ENCODE peak calls at places on chromosomes 3 and 15, in four cellular contexts. J is pancreas, N is psoas muscle, P is heart right ventricle. Y is an unnamed sample. For H3K4me1, the result is how much of the 10 kb centered on the place peaks cover.

GRCh38 chr15:69957175-69957574 is 140.5 kb downstream of the TLE3 start:
- DNase-seq in J (no peak), N (no peak), P (no peak), Y (no peak)

GRCh38 chr3:33440328-33440577 is at the start of gene UBP1:
- DNase-seq in J (peak), N (peak), P (no peak), Y (peak)

GRCh38 chr3:36700537-36701248 is 63.7 kb downstream of the DCLK3 start:
- DNase-seq in J (no peak), N (peak), P (peak), Y (peak)

GRCh38 chr3:104740874-104741273 is 625.8 kb upstream of the ALCAM start:
- DNase-seq in J (no peak), N (no peak), P (no peak), Y (no peak)

GRCh38 chr15:56919708-56920637 is 1.5 kb downstream of the TCF12 start:
- DNase-seq in J (peak), N (peak), P (peak), Y (peak)

GRCh38 chr15:50262533-50262932 is 3.0 kb downstream of the HDC start:
- DNase-seq in J (no peak), N (no peak), P (no peak), Y (no peak)

GRCh38 chr3:10771486-10772225 is 44.4 kb upstream of the SLC6A11 start:
- DNase-seq in J (no peak), N (no peak), P (no peak), Y (no peak)

GRCh38 chr3:45564172-45564571 is 30.4 kb upstream of the LIMD1 start:
- DNase-seq in J (no peak), N (no peak), P (no peak), Y (no peak)

GRCh38 chr3:110813541-110813940 is 258.1 kb upstream of the NECTIN3 start:
- DNase-seq in J (no peak), N (no peak), P (no peak), Y (no peak)

GRCh38 chr15:47885921-47886320 is 168.6 kb downstream of the SEMA6D start:
- DNase-seq in J (no peak), N (no peak), P (no peak), Y (no peak)

GRCh38 chr3:50154840-50155490 is at the start of gene SEMA3F:
- DNase-seq in J (no peak), N (peak), P (peak), Y (peak)

GRCh38 chr3:134378818-134379217 is 4.6 kb upstream of the AMOTL2 start:
- DNase-seq in J (no peak), N (no peak), P (no peak), Y (peak)

GRCh38 chr3:53949541-53949940 is 57.9 kb upstream of the SELENOK start:
- DNase-seq in J (no peak), N (no peak), P (no peak), Y (no peak)

GRCh38 chr3:196639517-196640500 is at the start of gene NRROS:
- DNase-seq in J (no peak), N (peak), P (peak), Y (peak)

GRCh38 chr3:23314981-23315805 is 112.1 kb downstream of the UBE2E2 start:
- DNase-seq in J (no peak), N (no peak), P (no peak), Y (no peak)

GRCh38 chr3:156750191-156750873 is 75.8 kb upstream of the LEKR1 start:
- DNase-seq in J (no peak), N (no peak), P (no peak), Y (no peak)

GRCh38 chr15:59332009-59332408 is 40.7 kb downstream of the MYO1E start:
- DNase-seq in J (no peak), N (no peak), P (no peak), Y (no peak)

GRCh38 chr3:114711321-114711891 is 417.6 kb downstream of the TIGIT start:
- DNase-seq in J (no peak), N (no peak), P (no peak), Y (no peak)

GRCh38 chr15:40280260-40281056 is 2.4 kb downstream of the ANKRD63 start:
- DNase-seq in J (no peak), N (no peak), P (no peak), Y (no peak)

GRCh38 chr3:160796813-160797164 is 40.8 kb downstream of the PPM1L start:
- DNase-seq in J (no peak), N (no peak), P (no peak), Y (no peak)

GRCh38 chr15:56758770-56759449 is 25.6 kb upstream of the ZNF280D start:
- DNase-seq in J (no peak), N (no peak), P (no peak), Y (no peak)

GRCh38 chr3:35664460-35664919 is 25.2 kb downstream of the ARPP21 start:
- DNase-seq in J (peak), N (peak), P (peak), Y (peak)

GRCh38 chr3:197333901-197334639 is 35.7 kb upstream of the DLG1 start:
- DNase-seq in J (no peak), N (no peak), P (no peak), Y (peak)

GRCh38 chr3:7260975-7261374 is 400.1 kb downstream of the GRM7 start:
- DNase-seq in J (no peak), N (no peak), P (no peak), Y (no peak)

GRCh38 chr3:169148448-169149348 is 514.8 kb downstream of the MECOM start:
- DNase-seq in J (no peak), N (no peak), P (peak), Y (no peak)

GRCh38 chr3:127978636-127979035 is 63.6 kb downstream of the KBTBD12 start:
- DNase-seq in J (no peak), N (no peak), P (no peak), Y (no peak)

GRCh38 chr3:40997711-40998519 is 201.4 kb upstream of the CTNNB1 start:
- DNase-seq in J (peak), N (no peak), P (no peak), Y (no peak)

GRCh38 chr3:94249491-94250079 is 186.7 kb downstream of the NSUN3 start:
- DNase-seq in J (peak), N (peak), P (peak), Y (peak)

GRCh38 chr15:98858610-98859023 is 149.0 kb downstream of the PGPEP1L start:
- DNase-seq in J (no peak), N (no peak), P (no peak), Y (no peak)
- H3K27ac ChIP-seq in J (no peak), N (peak), P (peak), Y (peak)

GRCh38 chr3:58200846-58201355 is 9.9 kb downstream of the DNASE1L3 start:
- DNase-seq in J (no peak), N (no peak), P (no peak), Y (no peak)
- H3K4me1 ChIP-seq in J (under half), N (under half), P (under half), Y (under half)

GRCh38 chr3:66398228-66399025 is 102.4 kb downstream of the LRIG1 start:
- DNase-seq in J (no peak), N (no peak), P (no peak), Y (no peak)

GRCh38 chr3:66401157-66401550 is 99.7 kb downstream of the LRIG1 start:
- DNase-seq in J (no peak), N (no peak), P (no peak), Y (no peak)

GRCh38 chr3:66401578-66402382 is 99.0 kb downstream of the LRIG1 start:
- DNase-seq in J (no peak), N (no peak), P (no peak), Y (no peak)

GRCh38 chr3:66399529-66400232 is 101.1 kb downstream of the LRIG1 start:
- DNase-seq in J (no peak), N (no peak), P (no peak), Y (no peak)

GRCh38 chr3:66400381-66401156 is 100.3 kb downstream of the LRIG1 start:
- DNase-seq in J (no peak), N (no peak), P (no peak), Y (no peak)
- H3K27ac ChIP-seq in J (no peak), N (peak), P (no peak), Y (no peak)

GRCh38 chr3:130854208-130854864 is 39.5 kb upstream of the ATP2C1 start:
- DNase-seq in J (no peak), N (no peak), P (no peak), Y (no peak)

GRCh38 chr3:130857336-130858026 is 36.4 kb upstream of the ATP2C1 start:
- DNase-seq in J (no peak), N (no peak), P (no peak), Y (no peak)
- H3K4me1 ChIP-seq in J (under half), N (under half), P (under half), Y (under half)

GRCh38 chr15:98735304-98735703 is 87.0 kb downstream of the IGF1R start:
- DNase-seq in J (no peak), N (no peak), P (no peak), Y (no peak)
- H3K27ac ChIP-seq in J (no peak), N (no peak), P (no peak), Y (no peak)

GRCh38 chr3:151347432-151347831 is 18.1 kb upstream of the P2RY13 start:
- DNase-seq in J (no peak), N (no peak), P (no peak), Y (no peak)
- H3K4me1 ChIP-seq in J (under half), N (under half), P (under half), Y (under half)

DNA sequence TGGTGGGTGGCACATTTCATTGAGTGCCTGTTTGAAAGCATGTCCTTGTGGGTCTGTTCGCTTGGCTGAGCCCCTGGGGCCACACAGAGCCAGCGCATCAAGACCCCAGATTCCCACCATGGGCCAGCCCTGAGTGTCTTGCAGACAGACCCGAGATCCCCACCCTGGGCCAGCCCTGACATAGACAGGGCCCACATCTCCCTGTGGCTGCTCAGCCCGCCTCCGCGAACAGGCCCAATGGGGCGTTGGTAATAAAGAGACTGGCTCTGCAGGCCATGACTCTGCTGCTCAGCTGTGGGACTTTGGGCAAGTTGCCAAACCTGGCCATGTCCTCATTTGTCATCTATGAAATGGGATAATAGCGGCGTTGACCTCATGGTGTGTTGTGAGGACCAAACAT is 22.6 kb downstream of the FAH start:
- DNase-seq in J (peak), N (no peak), P (no peak), Y (no peak)
- H3K27ac ChIP-seq in J (no peak), N (no peak), P (no peak), Y (no peak)

DNA sequence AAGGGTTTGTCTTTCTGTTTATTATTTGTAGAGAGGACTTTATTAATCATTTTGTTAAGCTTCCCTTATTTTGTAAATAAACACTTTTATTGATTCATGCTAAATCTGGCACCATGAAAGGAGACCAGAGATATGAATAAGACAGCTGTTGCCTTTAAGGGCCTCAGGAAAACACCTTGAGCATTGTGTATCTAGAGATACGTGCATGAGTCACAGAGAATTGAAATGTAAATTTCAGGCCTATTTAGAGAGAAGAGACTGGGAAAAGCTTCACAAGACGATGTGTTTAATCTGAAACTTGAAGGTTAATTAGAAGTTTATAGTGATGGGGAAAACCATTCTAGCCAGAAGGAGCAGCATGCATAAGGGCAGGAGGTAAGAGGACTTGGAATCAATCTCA is 28.6 kb upstream of the UTS2B start:
- DNase-seq in J (no peak), N (no peak), P (no peak), Y (no peak)
- H3K4me1 ChIP-seq in J (under half), N (under half), P (under half), Y (under half)